ENCODE peak calls at places on chromosomes 1 and 21, in eight cellular contexts. J is choroid plexus epithelial cell, W is RWPE1, R is GM23338, Y is cardiac fibroblast, K is colonic mucosa, M is suprapubic skin, E is cardiac muscle cell. H is an unnamed sample.

GRCh38 chr1:186050360-186050759 is 316.2 kb downstream of the HMCN1 start:
- DNase-seq in J (no peak), M (no peak), W (no peak), R (no peak), K (no peak), Y (peak), E (no peak), H (no peak)

GRCh38 chr21:30434033-30434631 is 4.1 kb downstream of the KRTAP13-4 start:
- DNase-seq in J (peak), R (peak), W (peak), Y (peak), M (no peak), K (peak), E (peak), H (peak)

GRCh38 chr1:59427155-59427554 is 130.3 kb downstream of the FGGY start:
- DNase-seq in E (peak), K (no peak), W (peak), M (no peak), J (no peak), Y (peak), R (no peak), H (no peak)

GRCh38 chr21:44846485-44847260 is 26.8 kb downstream of the PTTG1IP start:
- DNase-seq in Y (peak), R (no peak), K (peak), E (no peak), M (no peak), W (peak), J (no peak), H (no peak)

GRCh38 chr21:29376556-29376955 is 77.8 kb downstream of the BACH1 start:
- DNase-seq in K (peak), M (no peak), E (peak), Y (peak), R (peak), W (no peak), J (peak), H (no peak)

GRCh38 chr1:2258996-2259395 is 30.9 kb downstream of the SKI start:
- DNase-seq in K (no peak), W (no peak), E (no peak), Y (no peak), M (no peak), J (no peak), R (no peak), H (no peak)

GRCh38 chr1:177163844-177164379 is 600 bp downstream of the ASTN1 start:
- DNase-seq in R (peak), Y (no peak), E (no peak), J (no peak), M (no peak), W (no peak), K (no peak), H (no peak)

GRCh38 chr1:64748706-64749105 is 3.8 kb downstream of the RAVER2 start:
- DNase-seq in M (no peak), E (no peak), J (no peak), R (no peak), K (peak), W (no peak), Y (no peak), H (no peak)

GRCh38 chr1:99640672-99641071 is 5.2 kb upstream of the PALMD start:
- DNase-seq in Y (no peak), R (no peak), J (no peak), M (no peak), W (no peak), E (no peak), K (no peak), H (no peak)

GRCh38 chr1:111505641-111506119 is 2.2 kb upstream of the ADORA3 start:
- DNase-seq in Y (no peak), M (no peak), K (no peak), W (no peak), E (no peak), J (no peak), R (no peak), H (no peak)

GRCh38 chr1:192766009-192766625 is 42.7 kb upstream of the RGS2 start:
- DNase-seq in K (no peak), W (peak), J (peak), Y (peak), E (no peak), M (no peak), R (no peak), H (no peak)

GRCh38 chr1:26556041-26556440 is 26.5 kb downstream of the RPS6KA1 start:
- DNase-seq in J (no peak), K (no peak), R (no peak), M (no peak), E (no peak), W (no peak), Y (no peak), H (no peak)

DNA sequence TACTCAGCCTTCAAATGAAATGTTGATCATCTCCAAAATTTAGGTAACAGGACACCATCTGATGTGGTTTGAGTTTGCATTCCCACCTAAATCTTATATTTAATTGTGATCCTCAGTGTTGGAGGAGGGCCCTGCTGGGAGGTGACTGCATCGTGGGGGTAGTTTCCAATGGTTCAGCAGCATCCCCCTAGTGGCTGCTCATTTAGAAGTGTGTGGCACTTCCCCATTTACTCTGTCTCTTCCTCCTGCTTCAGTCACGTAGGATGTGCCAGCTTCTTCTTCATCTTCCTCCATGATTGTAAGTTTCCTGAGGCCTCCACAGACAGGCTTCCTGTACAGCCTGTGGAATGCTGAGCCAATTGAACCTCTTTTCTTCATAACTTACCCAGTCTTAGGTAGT is 731.2 kb downstream of the USP25 start:
- DNase-seq in R (peak), K (no peak), W (no peak), Y (no peak), M (no peak), E (no peak), J (no peak), H (no peak)
- TF ChIP-seq CTCF in R (peak), K (no peak), W (no peak), Y (peak), M (no peak), E (no peak), J (peak), H (no peak)

GRCh38 chr1:7489586-7489985 is 281.5 kb upstream of the VAMP3 start:
- DNase-seq in M (no peak), Y (no peak), W (no peak), J (no peak), R (no peak), K (no peak), E (no peak), H (no peak)

GRCh38 chr1:7490576-7490975 is 280.5 kb upstream of the VAMP3 start:
- DNase-seq in Y (no peak), J (no peak), K (no peak), E (no peak), R (no peak), W (no peak), M (no peak), H (no peak)

GRCh38 chr1:7485086-7485780 is 285.9 kb upstream of the VAMP3 start:
- DNase-seq in Y (no peak), E (no peak), K (no peak), J (no peak), M (no peak), R (no peak), W (no peak), H (no peak)

GRCh38 chr1:7488475-7488842 is 282.6 kb upstream of the VAMP3 start:
- DNase-seq in R (no peak), J (no peak), K (no peak), E (no peak), Y (no peak), W (no peak), M (no peak), H (no peak)

GRCh38 chr1:7487756-7488474 is 283.2 kb upstream of the VAMP3 start:
- DNase-seq in W (no peak), E (no peak), Y (no peak), M (no peak), K (no peak), J (no peak), R (no peak), H (no peak)
- TF ChIP-seq CTCF in W (no peak), E (no peak), Y (no peak), M (no peak), K (no peak), J (no peak), R (no peak), H (no peak)

GRCh38 chr1:156703741-156704140 is 1.6 kb downstream of the CRABP2 start:
- DNase-seq in Y (no peak), K (no peak), R (no peak), M (no peak), W (no peak), E (no peak), J (peak), H (no peak)
- TF ChIP-seq CTCF in Y (no peak), K (no peak), R (no peak), M (no peak), W (no peak), E (no peak), J (peak), H (no peak)

DNA sequence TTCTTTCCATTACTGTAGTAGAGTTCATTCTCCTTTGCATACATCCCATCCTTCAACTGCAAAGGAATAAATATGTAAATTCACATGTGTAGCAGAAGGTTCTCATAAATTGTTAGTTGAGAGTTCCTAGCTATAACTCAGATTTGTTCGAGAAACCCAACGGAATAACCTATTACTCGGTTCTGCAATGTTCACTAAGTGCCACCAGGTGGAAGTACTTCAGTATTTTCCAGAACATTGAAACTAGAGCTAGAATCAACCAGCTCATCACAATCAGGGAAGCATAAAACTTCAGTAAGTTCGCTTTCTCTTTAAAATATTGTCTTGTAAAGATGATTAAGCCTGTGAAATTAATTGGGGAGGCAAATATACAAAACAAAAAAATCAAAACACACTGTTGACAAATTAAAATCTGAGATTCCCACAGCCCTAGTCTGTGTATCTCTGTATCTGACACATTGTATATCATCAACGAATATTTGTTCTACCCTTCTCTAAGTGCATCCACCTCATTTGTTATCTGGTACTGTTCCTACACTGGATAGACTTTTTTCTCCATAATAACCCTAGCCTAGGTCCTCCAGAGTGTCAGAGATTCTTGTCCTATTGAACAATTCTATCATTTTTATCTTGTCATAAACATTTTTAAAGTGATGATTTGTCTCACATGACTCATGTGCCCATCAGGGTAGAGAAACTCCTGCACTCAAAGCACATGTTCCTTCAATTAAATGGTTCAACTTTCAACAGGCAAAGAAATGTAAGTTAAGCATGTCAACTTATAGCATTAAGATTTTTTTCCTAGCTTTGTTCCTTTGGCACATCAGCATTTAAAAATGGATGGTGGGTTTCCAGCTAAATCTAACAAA is 31.9 kb downstream of the MROH9 start:
- DNase-seq in M (no peak), E (peak), Y (peak), K (no peak), J (peak), W (peak), R (peak), H (no peak)
- TF ChIP-seq CTCF in M (peak), E (peak), Y (peak), K (peak), J (peak), W (peak), R (peak), H (peak)